ENCODE peak calls at places on chromosomes 2 and 18, in four cellular contexts. P is mammary epithelial cell; D is lower lobe of right lung; U is effector memory CD4-positive, alpha-beta T cell. T is an unnamed sample.
A peak's percentile ranks its signal among the peaks of the same experiment; 100 is the strongest.

GRCh38 chr18:13532406-13533075 is 193.8 kb downstream of the FAM210A start:
- DNase-seq in P (no peak), D (no peak), U (no peak), T (no peak)

GRCh38 chr2:25079050-25079635 is 37.3 kb downstream of the EFR3B start:
- DNase-seq in P (no peak), D (no peak), U (no peak), T (no peak)

GRCh38 chr2:195021704-195022513 is 635.1 kb upstream of the SLC39A10 start:
- DNase-seq in P (no peak), D (no peak), U (no peak), T (no peak)

GRCh38 chr2:172704072-172704936 is 31.3 kb upstream of the RAPGEF4 start:
- DNase-seq in P (peak; percentile 25), D (no peak), U (no peak), T (no peak)

GRCh38 chr2:120809576-120810440 is 74.1 kb downstream of the GLI2 start:
- DNase-seq in P (no peak), D (no peak), U (no peak), T (no peak)

GRCh38 chr2:191714925-191715324 is 37.0 kb downstream of the NABP1 start:
- DNase-seq in P (no peak), D (no peak), U (no peak), T (no peak)

GRCh38 chr18:75687626-75688025 is 260.1 kb upstream of the SMIM21 start:
- DNase-seq in P (no peak), D (no peak), U (no peak), T (no peak)

GRCh38 chr2:233058717-233059546 is 1.2 kb upstream of the INPP5D start:
- DNase-seq in P (no peak), D (no peak), U (no peak), T (no peak)

GRCh38 chr18:10140928-10141327 is 227.1 kb downstream of the VAPA start:
- DNase-seq in P (peak; percentile 23), D (no peak), U (no peak), T (no peak)

GRCh38 chr2:164710252-164710633 is 89.0 kb upstream of the GRB14 start:
- DNase-seq in P (no peak), D (no peak), U (no peak), T (no peak)

GRCh38 chr2:219175928-219176817 is 552 bp downstream of the CNPPD1 start:
- DNase-seq in P (peak; percentile 33), D (peak; percentile 72), U (no peak), T (no peak)

GRCh38 chr2:227430644-227431043 is 41.3 kb upstream of the AGFG1 start:
- DNase-seq in P (no peak), D (no peak), U (no peak), T (no peak)

GRCh38 chr18:68060871-68061270 is 544.4 kb upstream of the DSEL start:
- DNase-seq in P (no peak), D (no peak), U (no peak), T (no peak)

GRCh38 chr18:24273596-24273995 is 124.0 kb downstream of the OSBPL1A start:
- DNase-seq in P (peak; percentile 50), D (no peak), U (no peak), T (no peak)

GRCh38 chr18:36327352-36328316 is 30.1 kb downstream of the FHOD3 start:
- DNase-seq in P (no peak), D (no peak), U (no peak), T (no peak)

GRCh38 chr18:73778052-73778395 is 369.6 kb downstream of the FBXO15 start:
- DNase-seq in P (no peak), D (no peak), U (no peak), T (no peak)

GRCh38 chr2:84526562-84526961 is 10.3 kb downstream of the DNAH6 start:
- DNase-seq in P (no peak), D (no peak), U (no peak), T (no peak)

GRCh38 chr2:216632321-216632951 is 784 bp upstream of the IGFBP2 start:
- DNase-seq in P (no peak), D (no peak), U (no peak), T (no peak)

GRCh38 chr2:69926849-69927515 is 12.1 kb downstream of the MXD1 start:
- DNase-seq in P (peak; percentile 55), D (no peak), U (no peak), T (no peak)

DNA sequence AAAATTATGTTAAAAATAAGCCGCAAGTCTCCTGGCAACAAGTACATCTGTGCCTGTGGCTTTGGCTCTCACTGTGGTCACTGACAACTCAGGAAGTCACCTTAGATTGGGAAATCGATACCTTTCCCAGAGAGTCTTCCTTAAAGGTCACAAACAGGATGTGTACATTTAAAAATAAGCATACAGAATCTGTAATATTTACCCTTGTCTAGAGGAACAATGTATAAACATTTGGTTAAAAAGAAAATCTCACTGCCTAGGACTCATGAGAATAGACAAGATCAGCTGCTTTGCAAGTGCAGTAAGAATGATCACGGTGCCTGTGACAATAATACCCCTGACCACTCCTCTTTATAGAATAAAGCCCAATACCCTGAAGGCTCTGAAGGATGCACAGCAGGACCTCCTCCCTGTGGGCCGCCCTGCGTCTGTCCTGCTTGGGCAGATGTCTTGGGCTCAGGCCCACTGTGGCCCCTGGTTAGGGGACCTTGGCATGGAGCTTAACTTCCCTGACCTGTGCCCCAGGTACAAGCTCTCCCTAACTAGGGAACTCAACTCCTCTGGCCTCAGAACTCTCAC is 98.0 kb upstream of the MGAT4A start:
- DNase-seq in P (peak; percentile 32), D (no peak), U (no peak), T (no peak)
- H3K4me1 ChIP-seq in P (peaks cover 10% of the 10 kb centered on the region), D (peaks cover 48% of the 10 kb centered on the region), U (peaks cover 49% of the 10 kb centered on the region), T (no peaks in the 10 kb centered on the region)

DNA sequence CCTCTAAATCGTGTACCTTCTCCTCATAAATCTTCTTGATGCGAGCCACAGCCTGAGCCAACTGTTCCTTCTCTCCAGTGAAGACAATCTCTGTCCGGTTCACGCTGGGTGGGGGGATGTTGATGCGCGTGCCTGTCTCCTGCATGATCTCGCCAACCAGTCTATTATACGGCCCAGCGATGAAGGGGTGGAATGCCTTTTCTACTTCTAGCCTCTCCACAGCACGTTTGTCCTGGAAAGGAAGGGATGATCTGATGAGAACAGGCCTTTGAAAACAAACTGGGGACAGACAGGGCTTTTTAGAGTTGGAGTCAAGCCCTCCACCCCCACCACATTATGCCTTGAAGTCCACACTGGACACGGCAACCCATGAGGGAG is 59.3 kb downstream of the HDLBP start:
- DNase-seq in P (no peak), D (no peak), U (no peak), T (no peak)
- H3K36me3 ChIP-seq in P (peaks cover 49% of the 10 kb centered on the region), D (peaks cover 99% of the 10 kb centered on the region), U (peaks cover 75% of the 10 kb centered on the region), T (peaks cover 100% of the 10 kb centered on the region)

DNA sequence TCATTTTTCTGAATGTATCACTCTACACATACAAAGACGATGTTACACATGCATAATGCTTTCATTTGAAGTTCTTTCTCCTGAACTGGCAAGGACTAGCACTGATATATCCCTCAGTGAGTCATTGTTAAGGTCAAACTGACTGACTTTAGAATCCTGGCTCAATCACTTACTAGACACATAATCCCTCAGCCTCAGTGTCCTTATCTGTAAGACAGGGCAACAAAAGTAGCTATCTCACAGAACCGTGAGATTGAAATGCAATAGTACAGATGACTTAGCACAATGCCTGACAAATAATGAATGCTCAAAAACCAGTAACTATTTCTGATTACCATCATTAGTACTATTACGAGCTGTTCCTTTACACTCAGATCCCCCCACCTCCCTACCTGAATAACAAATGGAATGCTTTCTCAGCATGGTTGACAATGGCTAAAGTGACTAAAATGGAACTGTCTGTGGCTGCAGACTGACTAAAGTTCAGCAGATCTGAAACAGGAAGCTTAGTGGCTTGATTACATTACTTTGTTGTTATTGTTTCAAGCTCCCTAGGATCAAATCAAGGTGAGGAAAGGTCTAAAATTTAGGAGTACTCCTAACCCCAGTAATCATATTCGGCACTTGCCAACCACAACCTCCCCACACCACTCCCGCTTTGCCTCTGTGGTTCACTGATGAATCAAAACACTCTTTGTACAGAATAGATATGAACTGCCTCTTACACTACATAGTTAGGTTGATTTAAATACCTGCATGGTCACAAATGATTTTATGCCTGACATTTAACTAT is 35.8 kb upstream of the CACNB4 start:
- DNase-seq in P (peak; percentile 17), D (no peak), U (no peak), T (no peak)
- H3K4me1 ChIP-seq in P (no peaks in the 10 kb centered on the region), D (no peaks in the 10 kb centered on the region), U (no peaks in the 10 kb centered on the region), T (no peaks in the 10 kb centered on the region)

GRCh38 chr2:112664689-112665088 is 18.9 kb downstream of the SLC20A1 start:
- DNase-seq in P (no peak), D (no peak), U (no peak), T (no peak)
- H3K36me3 ChIP-seq in P (peaks cover 44% of the 10 kb centered on the region), D (peaks cover 60% of the 10 kb centered on the region), U (peaks cover 46% of the 10 kb centered on the region), T (peaks cover 50% of the 10 kb centered on the region)

GRCh38 chr2:60474301-60474700 is 79.2 kb downstream of the BCL11A start:
- DNase-seq in P (no peak), D (no peak), U (no peak), T (no peak)
- H3K4me1 ChIP-seq in P (peaks cover 8% of the 10 kb centered on the region), D (peaks cover 4% of the 10 kb centered on the region), U (no peaks in the 10 kb centered on the region), T (peaks cover 4% of the 10 kb centered on the region)

DNA sequence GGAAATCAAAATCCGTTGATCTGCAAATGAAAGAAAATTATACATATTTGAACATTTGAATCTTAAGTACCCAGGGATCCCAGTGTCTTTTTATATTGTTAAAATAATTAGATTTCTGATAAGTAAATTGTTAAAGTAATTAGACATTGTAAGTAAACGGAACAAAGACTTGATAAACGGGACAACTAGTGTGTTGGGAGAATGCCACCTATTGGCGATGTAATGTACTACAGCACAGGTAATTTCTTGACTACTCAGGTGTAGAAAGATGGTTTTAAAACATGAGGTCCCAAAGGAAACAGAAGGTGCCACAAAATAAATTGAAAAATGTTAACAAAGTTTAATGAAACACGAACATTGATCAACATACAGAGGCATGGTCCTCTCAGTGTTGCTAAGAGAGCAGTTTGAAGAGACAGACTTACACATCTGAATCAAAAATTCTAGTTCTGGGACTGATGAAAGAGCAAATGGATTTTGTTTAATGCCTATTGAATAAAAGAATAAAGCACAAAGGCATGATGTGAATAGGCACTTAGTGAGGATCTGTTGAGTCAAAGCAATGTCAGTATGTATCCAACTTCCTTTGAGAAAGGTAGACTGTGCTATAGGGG is 103.4 kb upstream of the RASGRP3 start:
- DNase-seq in P (peak; percentile 43), D (no peak), U (no peak), T (no peak)
- H3K36me3 ChIP-seq in P (no peaks in the 10 kb centered on the region), D (no peaks in the 10 kb centered on the region), U (no peaks in the 10 kb centered on the region), T (no peaks in the 10 kb centered on the region)

T was measured in RWPE2.